ENCODE peak calls at places on chromosomes 1 and 21, in six cellular contexts. D is suprapubic skin, A is IMR-90, K is spleen, R is adrenal gland, O is esophagus squamous epithelium. Q is an unnamed sample.

GRCh38 chr1:24081190-24081589 is 30.7 kb downstream of the MYOM3 start:
- DNase-seq in A (no peak), R (no peak), O (no peak), K (no peak), D (no peak), Q (no peak)

GRCh38 chr1:179966551-179966950 is 11.9 kb downstream of the CEP350 start:
- DNase-seq in R (no peak), D (no peak), O (no peak), A (peak), K (no peak), Q (no peak)

GRCh38 chr1:156073740-156074139 is 8.5 kb downstream of the MEX3A start:
- DNase-seq in O (no peak), K (no peak), A (no peak), D (no peak), R (no peak), Q (no peak)

GRCh38 chr1:178664278-178664677 is 60.8 kb upstream of the RALGPS2 start:
- DNase-seq in D (no peak), O (no peak), A (no peak), K (peak), R (no peak), Q (no peak)

GRCh38 chr1:201734776-201735175 is 94.2 kb upstream of the IPO9 start:
- DNase-seq in K (no peak), A (no peak), D (no peak), R (no peak), O (no peak), Q (no peak)

GRCh38 chr1:211632808-211633522 is 42.5 kb downstream of the NEK2 start:
- DNase-seq in D (no peak), R (peak), O (no peak), K (peak), A (peak), Q (peak)

GRCh38 chr1:200429221-200429751 is 19.4 kb upstream of the ZNF281 start:
- DNase-seq in D (no peak), R (peak), O (no peak), A (peak), K (no peak), Q (no peak)

GRCh38 chr1:910881-911721 is 12.6 kb upstream of the SAMD11 start:
- DNase-seq in A (peak), D (peak), R (peak), O (no peak), K (peak), Q (no peak)

GRCh38 chr21:27017251-27017650 is 50.4 kb upstream of the ADAMTS5 start:
- DNase-seq in K (no peak), A (peak), D (no peak), R (no peak), O (no peak), Q (no peak)

GRCh38 chr21:27104749-27105439 is 138.0 kb upstream of the ADAMTS5 start:
- DNase-seq in A (peak), R (no peak), D (no peak), K (no peak), O (no peak), Q (no peak)

GRCh38 chr1:51290489-51290847 is 39.9 kb downstream of the TTC39A start:
- DNase-seq in R (no peak), O (no peak), D (no peak), A (no peak), K (no peak), Q (no peak)

GRCh38 chr1:11187458-11187857 is 1.7 kb upstream of the ANGPTL7 start:
- DNase-seq in O (no peak), D (no peak), A (no peak), R (no peak), K (no peak), Q (no peak)

GRCh38 chr1:63774617-63775417 is 1.0 kb downstream of the ROR1 start:
- DNase-seq in A (peak), R (peak), K (peak), O (no peak), D (peak), Q (no peak)

GRCh38 chr1:117061986-117062415 is 1.9 kb downstream of the TTF2 start:
- DNase-seq in K (no peak), R (no peak), D (no peak), A (peak), O (no peak), Q (no peak)

GRCh38 chr1:54360165-54361005 is 45.8 kb downstream of the SSBP3 start:
- DNase-seq in A (no peak), K (no peak), R (no peak), D (no peak), O (no peak), Q (no peak)

GRCh38 chr1:115838805-115839705 is 1.9 kb downstream of the NHLH2 start:
- DNase-seq in K (no peak), R (no peak), A (no peak), O (no peak), D (peak), Q (peak)

GRCh38 chr1:243939167-243939848 is 89.3 kb upstream of the AKT3 start:
- DNase-seq in K (no peak), D (no peak), R (no peak), A (peak), O (no peak), Q (no peak)

GRCh38 chr1:24119859-24120756 is 8.2 kb upstream of the MYOM3 start:
- DNase-seq in O (no peak), A (peak), K (peak), R (peak), D (no peak), Q (peak)

GRCh38 chr21:40421121-40421520 is 425.8 kb downstream of the DSCAM start:
- DNase-seq in D (no peak), O (no peak), K (no peak), R (no peak), A (no peak), Q (no peak)

GRCh38 chr1:19734472-19734999 is 65.2 kb downstream of the TMCO4 start:
- DNase-seq in K (no peak), A (peak), O (no peak), R (no peak), D (no peak), Q (no peak)

GRCh38 chr1:147613506-147613905 is 56.8 kb downstream of the ACP6 start:
- DNase-seq in O (no peak), D (no peak), R (no peak), K (no peak), A (peak), Q (no peak)

GRCh38 chr1:56816909-56817308 is 2.3 kb downstream of the FYB2 start:
- DNase-seq in A (no peak), K (no peak), R (no peak), D (no peak), O (no peak), Q (no peak)

GRCh38 chr1:1670866-1671265 is 12.1 kb upstream of the CDK11B start:
- DNase-seq in O (no peak), K (peak), R (no peak), D (no peak), A (no peak), Q (no peak)

GRCh38 chr1:117832453-117832852 is 97.0 kb downstream of the GDAP2 start:
- DNase-seq in R (no peak), K (no peak), D (no peak), O (no peak), A (no peak), Q (no peak)

GRCh38 chr1:233010164-233010563 is 59.8 kb downstream of the NTPCR start:
- DNase-seq in O (no peak), A (peak), R (no peak), K (no peak), D (no peak), Q (no peak)

GRCh38 chr1:89044970-89045695 is 19.9 kb downstream of the GBP1 start:
- DNase-seq in D (no peak), R (no peak), K (no peak), O (no peak), A (no peak), Q (no peak)
- TF ChIP-seq POLR2A in D (no peak), R (no peak), K (no peak), O (no peak), A (no peak), Q (no peak)

DNA sequence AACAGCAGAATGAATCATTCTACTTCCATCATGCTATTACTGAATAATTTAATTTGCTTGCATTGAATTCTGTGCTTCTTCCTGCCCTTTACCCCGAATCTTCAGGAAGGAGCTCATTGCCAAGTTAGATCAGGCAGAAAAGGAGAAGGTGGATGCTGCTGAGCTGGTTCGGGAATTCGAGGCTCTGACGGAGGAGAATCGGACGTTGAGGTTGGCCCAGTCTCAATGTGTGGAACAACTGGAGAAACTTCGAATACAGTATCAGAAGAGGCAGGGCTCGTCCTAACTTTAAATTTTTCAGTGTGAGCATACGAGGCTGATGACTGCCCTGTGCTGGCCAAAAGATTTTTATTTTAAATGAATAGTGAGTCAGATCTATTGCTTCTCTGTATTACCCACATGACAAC is 44.2 kb downstream of the MAP3K7CL start:
- DNase-seq in A (peak), R (no peak), K (no peak), O (no peak), D (no peak), Q (no peak)
- H3K27ac ChIP-seq in A (peak), R (peak), K (no peak), O (peak), D (no peak), Q (peak)

GRCh38 chr21:37259426-37259825 is 7.7 kb downstream of the VPS26C start:
- DNase-seq in R (no peak), O (no peak), D (no peak), K (no peak), A (peak), Q (no peak)

GRCh38 chr21:37253991-37254390 is 13.1 kb downstream of the VPS26C start:
- DNase-seq in A (peak), O (no peak), D (no peak), R (no peak), K (no peak), Q (no peak)

GRCh38 chr21:37263827-37264226 is 3.3 kb downstream of the VPS26C start:
- DNase-seq in R (peak), K (no peak), D (no peak), A (peak), O (no peak), Q (no peak)

GRCh38 chr21:37257526-37257966 is 9.6 kb downstream of the VPS26C start:
- DNase-seq in K (peak), D (peak), O (no peak), A (peak), R (peak), Q (peak)

GRCh38 chr21:37257967-37258877 is 8.9 kb downstream of the VPS26C start:
- DNase-seq in A (peak), D (peak), K (peak), O (no peak), R (peak), Q (peak)
- TF ChIP-seq POLR2A in A (no peak), D (no peak), K (no peak), O (no peak), R (peak), Q (no peak)

DNA sequence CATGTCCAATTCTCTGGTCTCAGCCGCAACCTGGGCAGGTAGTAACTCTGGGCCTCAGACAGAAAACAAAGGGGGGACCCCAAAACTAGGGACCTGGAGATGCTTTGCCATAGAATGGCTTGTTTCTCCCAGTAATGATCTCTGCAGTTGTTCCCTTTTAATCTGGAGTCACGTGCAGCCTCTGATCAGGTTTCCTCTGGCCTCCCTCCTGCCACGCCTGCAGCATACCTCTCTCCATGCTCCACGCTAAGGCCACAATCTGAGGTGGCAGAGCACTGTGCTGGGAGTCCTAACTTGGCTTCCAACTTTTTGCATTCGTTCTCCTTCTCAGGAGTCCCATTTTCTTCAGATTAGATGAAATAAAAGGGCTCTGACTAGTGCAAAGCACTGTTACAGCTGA is 1.9 kb downstream of the PABPC4 start:
- DNase-seq in O (no peak), A (peak), R (peak), D (no peak), K (no peak), Q (peak)
- H3K27ac ChIP-seq in O (peak), A (no peak), R (peak), D (no peak), K (peak), Q (peak)

GRCh38 chr1:108746382-108747127 is at the start of gene STXBP3:
- DNase-seq in R (peak), O (peak), K (peak), D (peak), A (peak), Q (peak)

GRCh38 chr1:108749081-108749480 is 2.6 kb downstream of the STXBP3 start:
- DNase-seq in A (no peak), R (no peak), D (no peak), O (no peak), K (no peak), Q (no peak)

GRCh38 chr1:108747898-108748297 is 1.4 kb downstream of the STXBP3 start:
- DNase-seq in D (no peak), A (no peak), R (no peak), K (no peak), O (no peak), Q (no peak)

GRCh38 chr1:108745980-108746381 is 493 bp upstream of the STXBP3 start:
- DNase-seq in K (no peak), O (no peak), R (no peak), A (no peak), D (no peak), Q (no peak)

GRCh38 chr1:108747128-108747827 is 804 bp downstream of the STXBP3 start:
- DNase-seq in R (peak), A (peak), K (peak), D (peak), O (peak), Q (peak)
- TF ChIP-seq POLR2A in R (peak), A (peak), K (no peak), D (no peak), O (no peak), Q (peak)

DNA sequence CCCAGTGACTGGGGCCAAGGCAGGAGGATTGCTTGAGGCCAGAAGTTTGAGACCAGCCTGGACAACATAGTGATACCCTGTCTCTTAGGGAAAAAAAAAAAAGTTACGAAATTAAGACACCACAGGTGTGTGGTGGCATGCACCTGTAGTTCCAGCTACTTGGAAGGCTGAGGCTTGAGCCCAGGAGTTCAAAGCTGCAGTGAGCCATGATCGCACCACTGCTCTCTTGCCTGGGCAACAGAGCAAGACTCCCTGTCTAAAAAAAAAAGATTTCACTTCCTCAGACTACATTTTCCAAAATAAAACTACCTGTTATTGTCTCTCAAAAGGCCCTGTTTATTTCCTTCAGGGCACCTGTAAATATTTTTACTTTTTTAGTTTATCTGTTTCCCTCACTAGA is 4.7 kb upstream of the STK40 start:
- DNase-seq in O (no peak), D (no peak), K (no peak), A (no peak), R (no peak), Q (no peak)
- H3K27ac ChIP-seq in O (peak), D (no peak), K (peak), A (no peak), R (no peak), Q (no peak)

DNA sequence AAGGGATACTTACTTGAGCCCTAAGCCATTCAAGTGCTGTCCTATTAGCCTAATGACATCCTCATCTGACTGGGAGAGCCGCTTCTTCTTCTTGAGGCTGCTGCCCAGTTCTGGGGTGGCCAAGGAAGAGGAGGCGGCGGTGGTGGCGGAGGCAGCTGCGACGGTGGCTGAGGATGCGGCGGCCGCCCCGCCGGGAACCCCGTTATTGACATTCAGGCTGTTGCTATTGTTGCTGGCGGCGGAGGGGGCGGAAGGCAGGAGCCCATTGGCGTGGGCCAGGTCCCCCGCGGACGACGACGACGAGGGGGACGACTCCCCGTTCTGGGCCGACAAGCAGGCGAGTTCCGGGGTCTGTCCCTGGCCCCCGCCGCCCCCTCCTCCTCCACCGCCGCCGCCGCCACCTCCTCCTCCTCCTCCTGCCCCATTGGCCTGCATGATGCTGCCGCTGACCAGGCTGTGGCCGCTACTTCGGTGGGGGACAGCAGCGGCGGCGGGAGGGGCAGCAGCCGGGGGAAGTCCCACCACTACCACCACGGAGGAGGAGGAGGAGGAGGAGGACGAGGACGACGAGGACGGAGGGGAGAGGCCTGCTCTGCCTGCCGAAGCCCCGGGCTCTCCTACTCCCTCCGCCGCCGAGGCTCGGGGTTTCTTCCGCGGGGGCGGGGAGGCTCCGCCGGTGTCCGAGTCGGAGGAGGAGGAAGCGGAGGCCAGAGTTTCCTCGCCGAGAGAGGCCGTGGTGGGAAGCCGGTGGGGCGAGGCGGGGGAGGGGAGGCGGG is 738 bp downstream of the WDR26 start:
- DNase-seq in A (no peak), O (no peak), R (peak), K (peak), D (peak), Q (peak)
- TF ChIP-seq POLR2A in A (peak), O (no peak), R (no peak), K (no peak), D (no peak), Q (no peak)

DNA sequence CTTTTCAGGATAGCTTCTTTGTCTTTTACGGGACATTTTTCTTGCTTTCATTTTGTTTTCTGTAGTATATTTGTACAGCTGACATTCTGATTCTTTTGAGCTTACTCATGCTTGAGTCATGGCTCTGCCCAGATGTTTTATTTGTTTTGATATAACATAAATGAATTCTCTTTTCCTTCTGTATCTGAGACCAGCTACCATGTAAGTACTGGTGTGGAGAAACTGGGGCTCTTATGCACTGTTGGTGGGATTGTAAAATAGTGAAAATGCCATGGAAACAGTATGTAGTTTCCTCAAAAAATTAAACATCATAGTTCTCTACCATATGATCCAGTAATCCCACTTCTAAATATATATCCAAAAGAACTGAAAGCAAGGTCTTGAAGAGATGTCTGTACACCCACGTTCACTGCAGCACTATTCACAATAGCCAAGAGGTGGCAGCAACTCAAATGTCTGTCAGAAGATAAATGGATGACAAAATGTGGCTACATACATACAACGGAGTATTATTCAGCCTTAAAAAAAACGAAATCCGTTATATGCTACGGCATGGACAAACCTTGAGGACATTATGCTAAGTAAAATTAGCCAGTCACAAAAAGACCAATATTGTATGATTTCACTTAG is 61.4 kb downstream of the EIF2B3 start:
- DNase-seq in R (no peak), K (no peak), A (peak), O (no peak), D (no peak), Q (no peak)
- H3K27ac ChIP-seq in R (peak), K (no peak), A (peak), O (no peak), D (no peak), Q (no peak)

DNA sequence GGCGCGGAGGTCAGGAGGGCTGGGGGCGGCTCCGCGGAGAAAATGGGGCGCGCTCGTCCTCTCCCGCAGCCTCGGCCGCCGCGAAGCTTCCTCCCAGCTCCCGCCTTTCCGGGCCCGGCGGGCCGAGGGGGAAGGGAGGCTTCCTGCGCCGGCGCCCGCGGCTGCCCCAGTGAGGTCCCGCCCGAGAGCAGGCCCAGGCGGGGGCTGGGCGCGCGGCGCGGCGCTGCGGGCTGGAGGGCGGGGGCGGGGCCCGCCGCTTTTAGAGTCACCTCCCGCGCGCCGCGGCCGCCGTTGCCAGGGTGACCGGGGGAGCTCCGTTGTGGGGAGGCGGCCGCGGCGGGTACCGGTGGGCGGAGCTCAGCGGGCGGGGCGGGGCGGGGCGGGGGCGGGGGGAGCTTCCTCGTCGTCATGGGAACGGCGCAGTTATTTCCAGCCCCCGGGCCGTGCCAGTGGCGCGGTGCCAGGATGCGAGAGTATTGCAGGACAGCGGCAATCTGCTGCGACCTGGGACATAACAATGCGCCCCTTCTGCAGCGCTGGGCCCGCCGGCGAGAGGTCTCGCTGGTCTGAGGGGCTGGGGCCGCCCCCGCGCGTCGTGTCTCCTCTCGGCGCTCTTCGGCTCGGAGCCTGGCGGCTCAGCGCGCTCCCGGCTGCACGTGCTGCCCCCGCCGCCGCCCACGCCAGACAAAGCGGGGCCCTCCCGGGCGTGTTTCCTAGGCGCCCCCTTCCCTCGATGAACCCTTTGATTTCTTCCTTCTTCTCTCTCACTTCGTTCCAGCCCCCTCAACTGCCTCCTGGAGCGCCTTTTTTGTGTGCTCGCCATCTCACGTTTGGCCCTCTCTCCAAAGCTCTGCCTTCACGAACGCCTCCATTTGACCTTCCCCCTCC is 16.9 kb downstream of the IER5 start:
- DNase-seq in D (peak), K (peak), R (peak), O (peak), A (peak), Q (peak)
- TF ChIP-seq POLR2A in D (peak), K (peak), R (peak), O (no peak), A (peak), Q (peak)